ENCODE peak calls at places on chromosome X, in nine cellular contexts. G is gastrocnemius medialis; M is RWPE2; B is naive thymus-derived CD4-positive, alpha-beta T cell; Z is K562; O is psoas muscle; E is stimulated activated naive CD8-positive, alpha-beta T cell treated with anti-CD3 and anti-CD28 coated beads, Interleukin-15, Interleukin-2, amounts not matched to agents 100 U/mL and 50 U/mL, for 24 hours; A is left lobe of liver; S is heart left ventricle. U is an unnamed sample.

GRCh38 chrX:40102393-40103381 is 4.9 kb upstream of the BCOR start:
- ATAC-seq in M (no peak), S (no peak), E (no peak), G (no peak), Z (no peak), B (no peak), A (no peak), O (no peak), U (no peak)

GRCh38 chrX:119734897-119735339 is 23.5 kb upstream of the SOWAHD start:
- ATAC-seq in M (no peak), O (peak), A (peak), Z (no peak), S (peak), E (no peak), G (peak), B (no peak), U (no peak)

GRCh38 chrX:69285401-69285871 is 120.2 kb upstream of the PJA1 start:
- ATAC-seq in Z (no peak), O (no peak), S (peak), A (no peak), G (peak), B (no peak), E (no peak), M (peak), U (no peak)

GRCh38 chrX:125203737-125204578 is 115.7 kb upstream of the TEX13C start:
- ATAC-seq in A (peak), E (peak), Z (peak), O (peak), B (peak), G (peak), S (peak), M (peak), U (no peak)

GRCh38 chrX:19589105-19589504 is 73.8 kb upstream of the MAP3K15 start:
- ATAC-seq in E (no peak), O (no peak), Z (no peak), S (no peak), A (no peak), G (no peak), B (no peak), M (no peak), U (no peak)

GRCh38 chrX:67781132-67781531 is 237.3 kb downstream of the AR start:
- ATAC-seq in O (peak), A (peak), G (peak), S (peak), M (no peak), B (no peak), Z (peak), E (no peak), U (no peak)

GRCh38 chrX:41823402-41823801 is 99.4 kb downstream of the GPR82 start:
- ATAC-seq in G (peak), O (peak), A (peak), E (no peak), M (no peak), Z (no peak), B (no peak), S (no peak), U (no peak)

GRCh38 chrX:100829730-100830129 is 9.5 kb downstream of the CSTF2 start:
- ATAC-seq in M (peak), B (peak), E (peak), O (no peak), S (no peak), A (no peak), G (no peak), Z (no peak), U (peak)

GRCh38 chrX:110036162-110037033 is 33.5 kb downstream of the TMEM164 start:
- ATAC-seq in A (peak), S (no peak), E (no peak), Z (peak), O (no peak), B (peak), M (no peak), G (no peak), U (no peak)

GRCh38 chrX:444305-444704 is 57.6 kb upstream of the PPP2R3B start:
- ATAC-seq in M (no peak), B (no peak), E (peak), A (no peak), G (no peak), S (no peak), O (no peak), Z (no peak), U (no peak)

GRCh38 chrX:15204130-15204751 is 65.6 kb downstream of the ASB9 start:
- ATAC-seq in G (no peak), M (no peak), Z (no peak), A (peak), S (no peak), E (peak), B (no peak), O (no peak), U (peak)

GRCh38 chrX:30865020-30865419 is 24.0 kb downstream of the TAB3 start:
- ATAC-seq in S (no peak), O (no peak), M (no peak), Z (peak), B (no peak), A (peak), E (peak), G (no peak), U (no peak)

GRCh38 chrX:78029663-78030062 is 60.2 kb upstream of the PGAM4 start:
- ATAC-seq in A (no peak), B (no peak), S (no peak), M (peak), Z (peak), O (no peak), E (no peak), G (no peak), U (no peak)

GRCh38 chrX:101081257-101081656 is 2.6 kb downstream of the TMEM35A start:
- ATAC-seq in S (no peak), A (no peak), O (no peak), M (no peak), G (no peak), E (no peak), B (no peak), Z (no peak), U (no peak)

GRCh38 chrX:23434356-23434884 is 99.8 kb downstream of the PTCHD1 start:
- ATAC-seq in A (peak), E (no peak), M (no peak), G (peak), S (peak), B (no peak), Z (no peak), O (peak), U (no peak)

GRCh38 chrX:118181030-118181429 is 64.4 kb upstream of the KLHL13 start:
- ATAC-seq in M (no peak), O (no peak), S (no peak), A (no peak), Z (no peak), E (no peak), G (no peak), B (no peak), U (no peak)

U was measured in stimulated activated memory B cell treated with anti-CD40 and anti-IgM and Interleukin-4, amounts not matched to agents 10 μg/mL and 1 μg/mL and 100 μg/mL, for 72 hours.